ENCODE peak calls at places on chromosomes 1 and 21, in five cellular contexts. D is endothelial cell of umbilical vein, S is H9, Z is A549, J is neural progenitor cell. B is an unnamed sample.

GRCh38 chr1:22037520-22037919 is 15.0 kb upstream of the CDC42 start:
- DNase-seq in S (no peak), D (no peak), J (peak), Z (no peak), B (no peak)

GRCh38 chr1:212669102-212669501 is 30.5 kb downstream of the BATF3 start:
- DNase-seq in J (peak), D (peak), Z (peak), S (peak), B (peak)

GRCh38 chr1:164591858-164592257 is 32.9 kb downstream of the PBX1 start:
- DNase-seq in D (no peak), Z (no peak), J (no peak), S (no peak), B (peak)

GRCh38 chr1:61139324-61140055 is 57.1 kb downstream of the NFIA start:
- DNase-seq in D (peak), J (peak), Z (peak), S (no peak), B (peak)

GRCh38 chr1:21524220-21524619 is 15.0 kb downstream of the ALPL start:
- DNase-seq in Z (no peak), J (no peak), D (no peak), S (no peak), B (no peak)

GRCh38 chr1:9366298-9366697 is 73.6 kb downstream of the SPSB1 start:
- DNase-seq in S (no peak), J (no peak), Z (no peak), D (no peak), B (no peak)

GRCh38 chr1:119547306-119547705 is 40.3 kb downstream of the HSD3B1 start:
- DNase-seq in S (no peak), J (no peak), D (no peak), Z (no peak), B (no peak)

GRCh38 chr1:12124693-12125421 is 41.9 kb upstream of the TNFRSF1B start:
- DNase-seq in D (peak), S (peak), Z (peak), J (peak), B (peak)

GRCh38 chr1:115767403-115767802 is 1.1 kb downstream of the CASQ2 start:
- DNase-seq in D (no peak), S (no peak), J (no peak), Z (no peak), B (no peak)

GRCh38 chr1:40032240-40032891 is 8.2 kb upstream of the CAP1 start:
- DNase-seq in J (peak), S (peak), Z (peak), D (peak), B (peak)

GRCh38 chr1:214660190-214660589 is 57.2 kb downstream of the CENPF start:
- DNase-seq in S (no peak), Z (no peak), J (no peak), D (no peak), B (peak)

GRCh38 chr21:45525910-45526306 is 16.3 kb downstream of the SLC19A1 start:
- DNase-seq in S (no peak), Z (no peak), J (no peak), D (no peak), B (no peak)

GRCh38 chr1:203557958-203558760 is 64.2 kb downstream of the OPTC start:
- DNase-seq in Z (peak), D (peak), S (no peak), J (no peak), B (peak)

GRCh38 chr21:43269461-43269860 is 100.7 kb downstream of the CRYAA start:
- DNase-seq in S (peak), J (peak), Z (no peak), D (no peak), B (no peak)

GRCh38 chr1:66733348-66734017 is 18.8 kb upstream of the DYNLT5 start:
- DNase-seq in D (peak), J (no peak), S (no peak), Z (peak), B (peak)

GRCh38 chr1:205510951-205511330 is 6.5 kb downstream of the CDK18 start:
- DNase-seq in D (no peak), S (no peak), Z (no peak), J (no peak), B (no peak)

GRCh38 chr21:42839271-42840231 is 39.8 kb downstream of the WDR4 start:
- DNase-seq in J (no peak), Z (no peak), S (peak), D (no peak), B (no peak)

GRCh38 chr1:100972185-100972584 is 53.4 kb downstream of the DPH5 start:
- DNase-seq in J (no peak), S (no peak), D (no peak), Z (no peak), B (no peak)

GRCh38 chr1:59985901-59986735 is 59.5 kb upstream of the CYP2J2 start:
- DNase-seq in J (peak), S (no peak), Z (no peak), D (no peak), B (peak)

GRCh38 chr1:42152907-42153597 is at the start of gene GUCA2B:
- DNase-seq in D (no peak), Z (no peak), J (no peak), S (no peak), B (no peak)

GRCh38 chr1:10939654-10940450 is 72.6 kb upstream of the TARDBP start:
- DNase-seq in S (no peak), J (no peak), D (no peak), Z (no peak), B (no peak)

GRCh38 chr1:4931486-4931885 is 277.1 kb downstream of the AJAP1 start:
- DNase-seq in D (no peak), S (peak), Z (no peak), J (no peak), B (no peak)

GRCh38 chr21:37642493-37642892 is 273.8 kb downstream of the KCNJ6 start:
- DNase-seq in S (peak), Z (peak), J (peak), D (no peak), B (no peak)

GRCh38 chr1:213103377-213104306 is 52.6 kb downstream of the RPS6KC1 start:
- DNase-seq in D (no peak), S (no peak), Z (no peak), J (no peak), B (no peak)

GRCh38 chr1:153566414-153567371 is 1.0 kb upstream of the S100A2 start:
- DNase-seq in J (peak), D (peak), Z (peak), S (peak), B (peak)

GRCh38 chr1:157409927-157410326 is 142.4 kb downstream of the FCRL5 start:
- DNase-seq in S (no peak), D (no peak), J (no peak), Z (no peak), B (no peak)

GRCh38 chr1:201395936-201396335 is 3.2 kb downstream of the LAD1 start:
- DNase-seq in S (no peak), J (no peak), Z (no peak), D (no peak), B (no peak)

GRCh38 chr1:201397675-201398074 is 1.4 kb downstream of the LAD1 start:
- DNase-seq in D (no peak), J (no peak), S (no peak), Z (peak), B (no peak)

GRCh38 chr1:201394596-201394995 is 4.5 kb downstream of the LAD1 start:
- DNase-seq in Z (no peak), J (no peak), S (no peak), D (no peak), B (no peak)

GRCh38 chr1:201399018-201399351 is at the start of gene LAD1:
- DNase-seq in J (no peak), Z (no peak), S (no peak), D (no peak), B (no peak)

DNA sequence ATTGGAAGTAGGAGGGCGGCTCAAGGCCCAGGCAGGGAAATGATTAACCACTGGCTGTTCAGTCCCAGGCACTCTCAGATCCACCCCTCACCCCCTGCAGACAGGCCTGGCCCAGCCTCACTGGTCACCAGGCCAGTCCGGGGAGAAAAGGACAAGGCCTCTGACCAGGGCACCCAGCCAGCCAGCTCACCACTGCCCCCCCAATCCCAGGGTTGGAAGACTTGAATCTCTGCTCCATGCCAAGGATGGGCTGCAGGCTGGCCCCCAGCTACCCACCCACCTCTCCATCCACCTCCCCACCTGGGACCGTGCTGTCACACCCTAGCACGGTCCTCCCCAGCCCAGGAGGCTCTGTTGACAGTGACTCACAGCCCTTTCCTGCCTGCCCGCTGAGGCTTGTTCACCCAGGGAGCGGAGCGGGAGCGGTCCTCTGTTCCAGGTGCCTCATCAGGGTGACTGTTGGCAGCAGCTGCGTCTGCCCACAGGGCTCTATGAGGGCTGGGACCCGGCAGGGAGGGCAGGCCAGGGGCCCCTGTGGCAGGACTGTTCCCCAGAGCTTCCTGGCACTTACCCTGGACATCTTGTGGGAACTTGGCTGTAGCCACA is 2.2 kb downstream of the LAD1 start:
- DNase-seq in Z (peak), J (no peak), D (no peak), S (no peak), B (no peak)
- H3K4me2 ChIP-seq in Z (peak), J (no peak), D (no peak), S (no peak), B (no peak)

DNA sequence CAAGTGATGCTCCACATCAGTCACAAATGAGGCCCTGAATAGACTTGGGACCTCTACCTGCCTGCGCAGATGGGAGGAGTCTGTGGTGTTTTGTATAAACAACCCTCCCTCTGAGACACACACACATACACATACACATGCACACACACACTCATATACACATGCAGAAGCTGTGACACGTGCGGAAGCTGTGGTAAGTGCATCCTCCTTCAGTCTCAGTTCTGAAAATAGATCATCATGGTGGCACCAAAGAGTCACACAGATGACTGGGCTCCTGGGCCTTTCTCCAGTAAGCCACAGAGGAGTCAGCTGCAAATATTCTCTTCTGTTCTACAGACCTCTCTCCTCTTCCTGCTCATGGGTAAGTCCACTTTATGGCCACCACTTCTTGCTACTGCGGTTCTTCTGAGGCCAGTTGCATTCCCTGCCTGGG is at the start of gene LY9:
- DNase-seq in J (no peak), Z (no peak), D (no peak), S (no peak), B (peak)
- H3K4me2 ChIP-seq in J (no peak), Z (no peak), D (no peak), S (no peak), B (no peak)

GRCh38 chr1:223269006-223269405 is 95.0 kb downstream of the SUSD4 start:
- DNase-seq in J (no peak), Z (no peak), S (no peak), D (no peak), B (no peak)

GRCh38 chr1:223264983-223265663 is 98.9 kb downstream of the SUSD4 start:
- DNase-seq in S (no peak), D (no peak), Z (no peak), J (peak), B (no peak)

GRCh38 chr1:223264529-223264928 is 99.4 kb downstream of the SUSD4 start:
- DNase-seq in Z (no peak), D (no peak), J (no peak), S (no peak), B (no peak)

GRCh38 chr1:223270155-223270554 is 93.8 kb downstream of the SUSD4 start:
- DNase-seq in J (no peak), Z (no peak), D (no peak), S (no peak), B (no peak)

GRCh38 chr1:223266632-223267172 is 97.3 kb downstream of the SUSD4 start:
- DNase-seq in S (no peak), J (no peak), D (no peak), Z (no peak), B (no peak)
- H3K4me2 ChIP-seq in S (no peak), J (no peak), D (no peak), Z (no peak), B (no peak)

GRCh38 chr1:78146137-78146822 is 100.5 kb downstream of the GIPC2 start:
- DNase-seq in S (no peak), Z (no peak), D (no peak), J (no peak), B (peak)
- H3K4me2 ChIP-seq in S (no peak), Z (no peak), D (no peak), J (no peak), B (peak)

GRCh38 chr1:19326748-19327065 is 14.6 kb downstream of the SLC66A1 start:
- DNase-seq in Z (no peak), J (no peak), S (peak), D (no peak), B (no peak)

GRCh38 chr1:19325958-19326747 is 14.0 kb downstream of the SLC66A1 start:
- DNase-seq in J (no peak), S (no peak), D (no peak), Z (no peak), B (no peak)

GRCh38 chr1:19324665-19324990 is 12.5 kb downstream of the SLC66A1 start:
- DNase-seq in D (no peak), J (no peak), Z (no peak), S (no peak), B (no peak)

GRCh38 chr1:19323987-19324664 is 12.0 kb downstream of the SLC66A1 start:
- DNase-seq in J (no peak), Z (no peak), D (no peak), S (no peak), B (no peak)

DNA sequence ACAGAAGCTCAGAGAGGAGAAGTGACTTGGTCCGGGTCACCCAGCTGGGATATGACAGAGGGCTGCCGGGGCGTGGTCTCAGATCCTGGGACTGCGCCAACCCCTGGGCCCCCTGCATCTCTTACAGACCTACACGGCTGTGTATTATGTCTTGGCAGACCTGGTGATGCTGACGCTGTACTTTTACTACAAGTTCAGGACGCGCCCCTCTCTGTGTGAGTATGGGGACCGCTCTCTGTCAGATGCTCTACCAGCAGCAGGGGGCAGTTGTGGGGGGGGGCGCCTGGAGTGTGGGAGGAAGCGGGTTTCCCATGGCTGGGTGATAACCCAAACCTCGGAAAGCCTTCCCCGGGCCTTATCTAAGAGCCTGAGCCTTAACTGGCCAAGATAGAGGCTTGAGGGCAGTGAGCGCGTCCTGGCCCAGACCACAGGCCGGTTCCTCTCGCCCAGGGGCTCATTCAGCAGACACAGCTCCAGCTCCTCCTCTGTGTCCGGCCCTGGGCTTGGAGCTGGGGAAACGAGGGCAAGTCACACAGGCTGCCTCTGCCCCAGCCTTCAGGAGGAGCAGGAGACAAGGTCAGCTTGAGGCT is 13.3 kb downstream of the SLC66A1 start:
- DNase-seq in J (no peak), Z (no peak), S (peak), D (no peak), B (no peak)
- H3K4me2 ChIP-seq in J (no peak), Z (no peak), S (no peak), D (no peak), B (no peak)

B was measured in GM23248.